ENCODE peak calls at places on chromosomes 2 and 18, in nine cellular contexts. One of them, this sample, is unnamed.

GRCh38 chr2:237391140-237391539 is 22.8 kb downstream of the COL6A3 start:
- DNase-seq in Karpas-422: no peak
- DNase-seq in neuronal stem cell: no peak
- DNase-seq in hypothalamus: no peak
- DNase-seq in endothelial cell: no peak
- DNase-seq in BJ: no peak
- DNase-seq in stimulated activated CD4-positive, alpha-beta T cell treated with anti-CD3 and anti-CD28 coated beads, Interleukin-15, amount 100 ng/mL, for 48 hours: no peak
- DNase-seq in left ventricle myocardium inferior: no peak
- DNase-seq in Panc1: no peak
- DNase-seq in this sample: no peak

GRCh38 chr2:228474466-228474865 is 293.0 kb upstream of the SPHKAP start:
- DNase-seq in Karpas-422: no peak
- DNase-seq in neuronal stem cell: no peak
- DNase-seq in hypothalamus: no peak
- DNase-seq in endothelial cell: no peak
- DNase-seq in BJ: peak
- DNase-seq in stimulated activated CD4-positive, alpha-beta T cell treated with anti-CD3 and anti-CD28 coated beads, Interleukin-15, amount 100 ng/mL, for 48 hours: no peak
- DNase-seq in left ventricle myocardium inferior: no peak
- DNase-seq in Panc1: no peak
- DNase-seq in this sample: no peak

GRCh38 chr2:40450066-40450841 is 1.6 kb downstream of the SLC8A1 start:
- DNase-seq in Karpas-422: no peak
- DNase-seq in neuronal stem cell: no peak
- DNase-seq in hypothalamus: no peak
- DNase-seq in endothelial cell: no peak
- DNase-seq in BJ: no peak
- DNase-seq in stimulated activated CD4-positive, alpha-beta T cell treated with anti-CD3 and anti-CD28 coated beads, Interleukin-15, amount 100 ng/mL, for 48 hours: no peak
- DNase-seq in left ventricle myocardium inferior: peak
- DNase-seq in Panc1: no peak
- DNase-seq in this sample: no peak

GRCh38 chr2:147025611-147026010 is 819.2 kb upstream of the ACVR2A start:
- DNase-seq in Karpas-422: no peak
- DNase-seq in neuronal stem cell: no peak
- DNase-seq in hypothalamus: no peak
- DNase-seq in endothelial cell: no peak
- DNase-seq in BJ: peak
- DNase-seq in stimulated activated CD4-positive, alpha-beta T cell treated with anti-CD3 and anti-CD28 coated beads, Interleukin-15, amount 100 ng/mL, for 48 hours: no peak
- DNase-seq in left ventricle myocardium inferior: no peak
- DNase-seq in Panc1: no peak
- DNase-seq in this sample: no peak

GRCh38 chr2:65662654-65663432 is 230.4 kb upstream of the SPRED2 start:
- DNase-seq in Karpas-422: no peak
- DNase-seq in neuronal stem cell: no peak
- DNase-seq in hypothalamus: no peak
- DNase-seq in endothelial cell: no peak
- DNase-seq in BJ: peak
- DNase-seq in stimulated activated CD4-positive, alpha-beta T cell treated with anti-CD3 and anti-CD28 coated beads, Interleukin-15, amount 100 ng/mL, for 48 hours: no peak
- DNase-seq in left ventricle myocardium inferior: no peak
- DNase-seq in Panc1: no peak
- DNase-seq in this sample: no peak

GRCh38 chr18:10094608-10095137 is 180.9 kb downstream of the VAPA start:
- DNase-seq in Karpas-422: no peak
- DNase-seq in neuronal stem cell: no peak
- DNase-seq in hypothalamus: no peak
- DNase-seq in endothelial cell: no peak
- DNase-seq in BJ: no peak
- DNase-seq in stimulated activated CD4-positive, alpha-beta T cell treated with anti-CD3 and anti-CD28 coated beads, Interleukin-15, amount 100 ng/mL, for 48 hours: no peak
- DNase-seq in left ventricle myocardium inferior: no peak
- DNase-seq in Panc1: no peak
- DNase-seq in this sample: no peak

GRCh38 chr18:76397631-76398030 is 97.4 kb downstream of the ZNF516 start:
- DNase-seq in Karpas-422: no peak
- DNase-seq in neuronal stem cell: no peak
- DNase-seq in hypothalamus: no peak
- DNase-seq in endothelial cell: no peak
- DNase-seq in BJ: no peak
- DNase-seq in stimulated activated CD4-positive, alpha-beta T cell treated with anti-CD3 and anti-CD28 coated beads, Interleukin-15, amount 100 ng/mL, for 48 hours: no peak
- DNase-seq in left ventricle myocardium inferior: no peak
- DNase-seq in Panc1: no peak
- DNase-seq in this sample: no peak

GRCh38 chr2:58098254-58099096 is 51.9 kb downstream of the VRK2 start:
- DNase-seq in Karpas-422: no peak
- DNase-seq in neuronal stem cell: no peak
- DNase-seq in hypothalamus: no peak
- DNase-seq in endothelial cell: no peak
- DNase-seq in BJ: no peak
- DNase-seq in stimulated activated CD4-positive, alpha-beta T cell treated with anti-CD3 and anti-CD28 coated beads, Interleukin-15, amount 100 ng/mL, for 48 hours: no peak
- DNase-seq in left ventricle myocardium inferior: no peak
- DNase-seq in Panc1: no peak
- DNase-seq in this sample: no peak

GRCh38 chr2:27496357-27497287 is at the start of gene GCKR:
- DNase-seq in Karpas-422: no peak
- DNase-seq in neuronal stem cell: no peak
- DNase-seq in hypothalamus: no peak
- DNase-seq in endothelial cell: no peak
- DNase-seq in BJ: no peak
- DNase-seq in stimulated activated CD4-positive, alpha-beta T cell treated with anti-CD3 and anti-CD28 coated beads, Interleukin-15, amount 100 ng/mL, for 48 hours: no peak
- DNase-seq in left ventricle myocardium inferior: no peak
- DNase-seq in Panc1: no peak
- DNase-seq in this sample: no peak

GRCh38 chr2:32002406-32002805 is 8.4 kb downstream of the MEMO1 start:
- DNase-seq in Karpas-422: no peak
- DNase-seq in neuronal stem cell: no peak
- DNase-seq in hypothalamus: no peak
- DNase-seq in endothelial cell: no peak
- DNase-seq in BJ: no peak
- DNase-seq in stimulated activated CD4-positive, alpha-beta T cell treated with anti-CD3 and anti-CD28 coated beads, Interleukin-15, amount 100 ng/mL, for 48 hours: no peak
- DNase-seq in left ventricle myocardium inferior: no peak
- DNase-seq in Panc1: no peak
- DNase-seq in this sample: no peak

GRCh38 chr2:36333350-36334012 is 22.1 kb upstream of the CRIM1 start:
- DNase-seq in Karpas-422: no peak
- DNase-seq in neuronal stem cell: no peak
- DNase-seq in hypothalamus: no peak
- DNase-seq in endothelial cell: no peak
- DNase-seq in BJ: no peak
- DNase-seq in stimulated activated CD4-positive, alpha-beta T cell treated with anti-CD3 and anti-CD28 coated beads, Interleukin-15, amount 100 ng/mL, for 48 hours: no peak
- DNase-seq in left ventricle myocardium inferior: no peak
- DNase-seq in Panc1: no peak
- DNase-seq in this sample: peak

GRCh38 chr2:31127931-31128330 is 10.3 kb downstream of the GALNT14 start:
- DNase-seq in Karpas-422: no peak
- DNase-seq in neuronal stem cell: no peak
- DNase-seq in hypothalamus: no peak
- DNase-seq in endothelial cell: no peak
- DNase-seq in BJ: no peak
- DNase-seq in stimulated activated CD4-positive, alpha-beta T cell treated with anti-CD3 and anti-CD28 coated beads, Interleukin-15, amount 100 ng/mL, for 48 hours: no peak
- DNase-seq in left ventricle myocardium inferior: no peak
- DNase-seq in Panc1: no peak
- DNase-seq in this sample: no peak

GRCh38 chr2:231987088-231987788 is 25.7 kb downstream of the DIS3L2 start:
- DNase-seq in Karpas-422: no peak
- DNase-seq in neuronal stem cell: no peak
- DNase-seq in hypothalamus: no peak
- DNase-seq in endothelial cell: no peak
- DNase-seq in BJ: no peak
- DNase-seq in stimulated activated CD4-positive, alpha-beta T cell treated with anti-CD3 and anti-CD28 coated beads, Interleukin-15, amount 100 ng/mL, for 48 hours: no peak
- DNase-seq in left ventricle myocardium inferior: no peak
- DNase-seq in Panc1: no peak
- DNase-seq in this sample: no peak

GRCh38 chr2:117308861-117309770 is 505.4 kb upstream of the DDX18 start:
- DNase-seq in Karpas-422: peak
- DNase-seq in neuronal stem cell: no peak
- DNase-seq in hypothalamus: no peak
- DNase-seq in endothelial cell: no peak
- DNase-seq in BJ: no peak
- DNase-seq in stimulated activated CD4-positive, alpha-beta T cell treated with anti-CD3 and anti-CD28 coated beads, Interleukin-15, amount 100 ng/mL, for 48 hours: no peak
- DNase-seq in left ventricle myocardium inferior: no peak
- DNase-seq in Panc1: no peak
- DNase-seq in this sample: no peak

GRCh38 chr2:99974275-99974674 is 168.1 kb downstream of the AFF3 start:
- DNase-seq in Karpas-422: no peak
- DNase-seq in neuronal stem cell: peak
- DNase-seq in hypothalamus: no peak
- DNase-seq in endothelial cell: no peak
- DNase-seq in BJ: no peak
- DNase-seq in stimulated activated CD4-positive, alpha-beta T cell treated with anti-CD3 and anti-CD28 coated beads, Interleukin-15, amount 100 ng/mL, for 48 hours: no peak
- DNase-seq in left ventricle myocardium inferior: no peak
- DNase-seq in Panc1: no peak
- DNase-seq in this sample: no peak

GRCh38 chr2:205848601-205849000 is 166.3 kb downstream of the NRP2 start:
- DNase-seq in Karpas-422: no peak
- DNase-seq in neuronal stem cell: no peak
- DNase-seq in hypothalamus: no peak
- DNase-seq in endothelial cell: no peak
- DNase-seq in BJ: no peak
- DNase-seq in stimulated activated CD4-positive, alpha-beta T cell treated with anti-CD3 and anti-CD28 coated beads, Interleukin-15, amount 100 ng/mL, for 48 hours: no peak
- DNase-seq in left ventricle myocardium inferior: no peak
- DNase-seq in Panc1: no peak
- DNase-seq in this sample: no peak

GRCh38 chr2:143732931-143733330 is 603.7 kb downstream of the ARHGAP15 start:
- DNase-seq in Karpas-422: no peak
- DNase-seq in neuronal stem cell: no peak
- DNase-seq in hypothalamus: no peak
- DNase-seq in endothelial cell: no peak
- DNase-seq in BJ: no peak
- DNase-seq in stimulated activated CD4-positive, alpha-beta T cell treated with anti-CD3 and anti-CD28 coated beads, Interleukin-15, amount 100 ng/mL, for 48 hours: no peak
- DNase-seq in left ventricle myocardium inferior: no peak
- DNase-seq in Panc1: no peak
- DNase-seq in this sample: no peak

GRCh38 chr2:75053484-75054112 is 95.2 kb downstream of the POLE4 start:
- DNase-seq in Karpas-422: peak
- DNase-seq in neuronal stem cell: peak
- DNase-seq in hypothalamus: no peak
- DNase-seq in endothelial cell: peak
- DNase-seq in BJ: no peak
- DNase-seq in stimulated activated CD4-positive, alpha-beta T cell treated with anti-CD3 and anti-CD28 coated beads, Interleukin-15, amount 100 ng/mL, for 48 hours: no peak
- DNase-seq in left ventricle myocardium inferior: no peak
- DNase-seq in Panc1: no peak
- DNase-seq in this sample: peak

GRCh38 chr2:239830066-239830717 is 194.9 kb downstream of the NDUFA10 start:
- DNase-seq in Karpas-422: no peak
- DNase-seq in neuronal stem cell: no peak
- DNase-seq in hypothalamus: no peak
- DNase-seq in endothelial cell: no peak
- DNase-seq in BJ: no peak
- DNase-seq in stimulated activated CD4-positive, alpha-beta T cell treated with anti-CD3 and anti-CD28 coated beads, Interleukin-15, amount 100 ng/mL, for 48 hours: no peak
- DNase-seq in left ventricle myocardium inferior: peak
- DNase-seq in Panc1: no peak
- DNase-seq in this sample: no peak

This sample was measured in T47D.